ENCODE peak calls at places on chromosomes 13 and 19, in seven cellular contexts. One of them, this sample, is unnamed.

GRCh38 chr19:7521551-7522071 is 813 bp upstream of the MCOLN1 start:
- DNase-seq in SK-N-SH: no peak
- DNase-seq in H1: no peak
- DNase-seq in HepG2: no peak
- DNase-seq in GM12891: no peak
- DNase-seq in K562: no peak
- DNase-seq in GM12878: no peak
- DNase-seq in this sample: no peak

GRCh38 chr13:31605076-31605858 is 134.1 kb upstream of the RXFP2 start:
- DNase-seq in HepG2: no peak
- DNase-seq in H1: no peak
- DNase-seq in K562: no peak
- DNase-seq in GM12878: no peak
- DNase-seq in GM12891: no peak
- DNase-seq in SK-N-SH: no peak
- DNase-seq in this sample: no peak

GRCh38 chr13:103188688-103189326 is 122.6 kb upstream of the SLC10A2 start:
- DNase-seq in GM12891: no peak
- DNase-seq in GM12878: no peak
- DNase-seq in HepG2: no peak
- DNase-seq in K562: no peak
- DNase-seq in SK-N-SH: peak; percentile 23
- DNase-seq in H1: no peak
- DNase-seq in this sample: no peak

GRCh38 chr13:109744512-109745051 is 41.8 kb downstream of the IRS2 start:
- DNase-seq in K562: no peak
- DNase-seq in H1: no peak
- DNase-seq in SK-N-SH: peak; percentile 64
- DNase-seq in HepG2: no peak
- DNase-seq in GM12891: no peak
- DNase-seq in GM12878: no peak
- DNase-seq in this sample: no peak

GRCh38 chr13:97127842-97128241 is 94.3 kb upstream of the MBNL2 start:
- DNase-seq in SK-N-SH: no peak
- DNase-seq in HepG2: peak; percentile 40
- DNase-seq in GM12891: no peak
- DNase-seq in K562: no peak
- DNase-seq in H1: no peak
- DNase-seq in GM12878: no peak
- DNase-seq in this sample: no peak

GRCh38 chr13:98534821-98535220 is 42.1 kb downstream of the STK24 start:
- DNase-seq in H1: no peak
- DNase-seq in K562: no peak
- DNase-seq in GM12878: no peak
- DNase-seq in GM12891: no peak
- DNase-seq in SK-N-SH: no peak
- DNase-seq in HepG2: no peak
- DNase-seq in this sample: no peak

GRCh38 chr13:55999709-56000108 is 1141.0 kb upstream of the PRR20A start:
- DNase-seq in GM12878: no peak
- DNase-seq in GM12891: no peak
- DNase-seq in HepG2: no peak
- DNase-seq in H1: no peak
- DNase-seq in K562: no peak
- DNase-seq in SK-N-SH: no peak
- DNase-seq in this sample: no peak

GRCh38 chr13:99155821-99156220 is 44.8 kb upstream of the UBAC2 start:
- DNase-seq in K562: no peak
- DNase-seq in GM12878: no peak
- DNase-seq in SK-N-SH: no peak
- DNase-seq in H1: no peak
- DNase-seq in GM12891: no peak
- DNase-seq in HepG2: no peak
- DNase-seq in this sample: no peak

GRCh38 chr13:60369242-60369641 is 27.8 kb upstream of the TDRD3 start:
- DNase-seq in H1: no peak
- DNase-seq in HepG2: no peak
- DNase-seq in GM12878: no peak
- DNase-seq in K562: no peak
- DNase-seq in SK-N-SH: peak; percentile 3
- DNase-seq in GM12891: no peak
- DNase-seq in this sample: no peak

GRCh38 chr19:49409441-49410029 is 13.7 kb downstream of the PTH2 start:
- DNase-seq in K562: no peak
- DNase-seq in HepG2: no peak
- DNase-seq in SK-N-SH: no peak
- DNase-seq in GM12891: no peak
- DNase-seq in H1: no peak
- DNase-seq in GM12878: peak; percentile 30
- DNase-seq in this sample: no peak

GRCh38 chr19:5558101-5558621 is 9.6 kb downstream of the TINCR start:
- DNase-seq in SK-N-SH: peak; percentile 9
- DNase-seq in HepG2: no peak
- DNase-seq in GM12891: no peak
- DNase-seq in K562: no peak
- DNase-seq in GM12878: no peak
- DNase-seq in H1: no peak
- DNase-seq in this sample: no peak

GRCh38 chr13:40406405-40407138 is 259.9 kb downstream of the FOXO1 start:
- DNase-seq in HepG2: peak; percentile 43
- DNase-seq in SK-N-SH: no peak
- DNase-seq in H1: no peak
- DNase-seq in GM12878: no peak
- DNase-seq in K562: no peak
- DNase-seq in GM12891: no peak
- DNase-seq in this sample: no peak

GRCh38 chr19:42066075-42066754 is 3.8 kb downstream of the GRIK5 start:
- DNase-seq in SK-N-SH: peak; percentile 97
- DNase-seq in H1: peak; percentile 54
- DNase-seq in GM12878: no peak
- DNase-seq in GM12891: no peak
- DNase-seq in K562: peak; percentile 83
- DNase-seq in HepG2: no peak
- DNase-seq in this sample: no peak
- TF ChIP-seq TAF1 in SK-N-SH: no peak
- TF ChIP-seq TAF1 in H1: no peak
- TF ChIP-seq TAF1 in GM12878: no peak
- TF ChIP-seq TAF1 in GM12891: no peak
- TF ChIP-seq TAF1 in K562: no peak
- TF ChIP-seq TAF1 in HepG2: no peak
- TF ChIP-seq TAF1 in this sample: no peak

GRCh38 chr19:30240904-30241695 is 131.1 kb upstream of the ZNF536 start:
- DNase-seq in GM12878: no peak
- DNase-seq in HepG2: no peak
- DNase-seq in K562: no peak
- DNase-seq in SK-N-SH: no peak
- DNase-seq in H1: no peak
- DNase-seq in GM12891: no peak
- DNase-seq in this sample: no peak
- TF ChIP-seq POLR2AphosphoS5 in GM12878: no peak
- TF ChIP-seq POLR2AphosphoS5 in HepG2: no peak
- TF ChIP-seq POLR2AphosphoS5 in K562: no peak
- TF ChIP-seq POLR2AphosphoS5 in SK-N-SH: no peak
- TF ChIP-seq POLR2AphosphoS5 in H1: no peak
- TF ChIP-seq POLR2AphosphoS5 in GM12891: no peak
- TF ChIP-seq POLR2AphosphoS5 in this sample: no peak

GRCh38 chr19:1163283-1163933 is 10.7 kb downstream of the SBNO2 start:
- DNase-seq in H1: no peak
- DNase-seq in GM12891: no peak
- DNase-seq in HepG2: no peak
- DNase-seq in K562: no peak
- DNase-seq in GM12878: no peak
- DNase-seq in SK-N-SH: no peak
- DNase-seq in this sample: no peak

GRCh38 chr19:1163934-1164683 is 10.0 kb downstream of the SBNO2 start:
- DNase-seq in GM12891: no peak
- DNase-seq in SK-N-SH: no peak
- DNase-seq in H1: no peak
- DNase-seq in HepG2: no peak
- DNase-seq in GM12878: no peak
- DNase-seq in K562: no peak
- DNase-seq in this sample: no peak

GRCh38 chr19:1162404-1163282 is 11.4 kb downstream of the SBNO2 start:
- DNase-seq in GM12891: no peak
- DNase-seq in HepG2: no peak
- DNase-seq in K562: no peak
- DNase-seq in H1: no peak
- DNase-seq in GM12878: no peak
- DNase-seq in SK-N-SH: no peak
- DNase-seq in this sample: no peak

GRCh38 chr19:1166872-1167573 is 7.0 kb downstream of the SBNO2 start:
- DNase-seq in H1: no peak
- DNase-seq in SK-N-SH: no peak
- DNase-seq in K562: no peak
- DNase-seq in HepG2: no peak
- DNase-seq in GM12878: no peak
- DNase-seq in GM12891: no peak
- DNase-seq in this sample: no peak

DNA sequence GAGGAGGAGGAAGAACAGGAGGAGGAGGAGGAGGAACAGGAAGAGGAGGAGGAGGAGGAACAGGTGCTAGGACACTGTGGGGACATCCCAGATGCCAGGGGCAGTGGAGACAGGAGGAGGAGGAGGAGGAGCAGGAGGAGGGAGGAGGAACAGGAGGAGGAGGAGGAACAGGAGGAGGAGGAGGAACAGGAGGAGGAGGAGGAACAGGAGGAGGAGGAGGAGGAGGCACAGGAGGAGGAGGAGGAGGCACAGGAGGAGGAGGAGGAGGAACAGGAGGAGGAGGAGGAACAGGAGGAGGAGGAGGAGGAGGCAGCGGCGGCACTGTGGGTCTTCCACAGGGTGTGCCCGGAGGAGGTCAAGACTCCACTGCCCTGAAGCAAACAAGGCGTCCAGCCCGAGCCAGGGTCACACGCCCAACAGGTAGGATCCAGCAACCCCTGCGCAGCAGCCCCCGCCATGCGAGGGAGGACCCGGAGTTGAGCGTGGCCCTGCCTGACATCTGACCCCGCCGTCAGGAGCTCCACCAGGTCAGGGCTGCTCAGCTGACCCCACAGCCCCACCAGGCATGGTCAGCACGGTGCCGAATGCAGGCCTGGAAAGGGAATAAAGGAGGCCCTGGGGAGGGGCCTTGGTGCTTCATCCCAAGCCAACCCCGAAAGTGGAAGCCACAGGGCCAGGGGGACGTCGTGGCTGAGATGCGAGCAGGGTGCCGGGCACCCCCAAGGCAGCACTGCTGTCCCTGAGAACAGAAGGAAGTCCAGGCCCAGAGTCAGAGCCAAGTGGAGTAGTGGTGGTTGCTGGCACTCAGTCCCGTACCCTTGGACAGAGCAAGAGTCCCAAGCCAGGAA is 9.2 kb downstream of the SBNO2 start:
- DNase-seq in H1: no peak
- DNase-seq in GM12891: no peak
- DNase-seq in K562: peak; percentile 62
- DNase-seq in SK-N-SH: no peak
- DNase-seq in HepG2: no peak
- DNase-seq in GM12878: no peak
- DNase-seq in this sample: no peak
- TF ChIP-seq TAF1 in H1: no peak
- TF ChIP-seq TAF1 in GM12891: no peak
- TF ChIP-seq TAF1 in K562: no peak
- TF ChIP-seq TAF1 in SK-N-SH: no peak
- TF ChIP-seq TAF1 in HepG2: no peak
- TF ChIP-seq TAF1 in GM12878: no peak
- TF ChIP-seq TAF1 in this sample: no peak

GRCh38 chr19:31352782-31353651 is 3.8 kb upstream of the TSHZ3 start:
- DNase-seq in K562: no peak
- DNase-seq in H1: peak; percentile 65
- DNase-seq in GM12891: no peak
- DNase-seq in SK-N-SH: peak; percentile 36
- DNase-seq in GM12878: no peak
- DNase-seq in HepG2: no peak
- DNase-seq in this sample: no peak

GRCh38 chr19:31354316-31354715 is 5.1 kb upstream of the TSHZ3 start:
- DNase-seq in H1: peak; percentile 66
- DNase-seq in HepG2: no peak
- DNase-seq in GM12891: no peak
- DNase-seq in SK-N-SH: peak; percentile 22
- DNase-seq in GM12878: no peak
- DNase-seq in K562: no peak
- DNase-seq in this sample: no peak

GRCh38 chr19:31354919-31355318 is 5.7 kb upstream of the TSHZ3 start:
- DNase-seq in HepG2: no peak
- DNase-seq in GM12891: no peak
- DNase-seq in SK-N-SH: no peak
- DNase-seq in K562: no peak
- DNase-seq in GM12878: no peak
- DNase-seq in H1: peak; percentile 61
- DNase-seq in this sample: no peak

GRCh38 chr19:31352296-31352781 is 3.1 kb upstream of the TSHZ3 start:
- DNase-seq in K562: no peak
- DNase-seq in GM12891: no peak
- DNase-seq in H1: no peak
- DNase-seq in GM12878: no peak
- DNase-seq in HepG2: no peak
- DNase-seq in SK-N-SH: peak; percentile 19
- DNase-seq in this sample: no peak

DNA sequence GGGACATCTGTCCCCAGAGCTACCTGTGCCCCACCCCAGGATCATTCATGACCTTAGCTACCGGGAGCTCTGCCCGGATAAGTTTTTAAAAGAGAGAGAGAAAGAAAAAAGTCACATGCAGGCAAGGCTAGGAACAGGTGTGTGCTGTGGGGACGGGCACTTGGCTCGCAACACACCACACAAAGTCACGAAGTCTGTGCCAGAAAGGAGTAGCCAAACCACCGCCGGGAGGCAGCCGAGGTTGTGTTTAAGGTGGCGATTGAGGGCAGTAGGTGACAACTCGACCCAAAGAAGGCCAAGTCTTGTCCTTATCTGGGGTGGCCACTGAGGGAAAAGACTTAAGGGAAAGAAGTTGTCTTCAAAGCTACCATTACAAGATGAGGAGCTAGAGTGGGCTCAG is 4.6 kb upstream of the TSHZ3 start:
- DNase-seq in GM12878: no peak
- DNase-seq in SK-N-SH: no peak
- DNase-seq in GM12891: no peak
- DNase-seq in H1: peak; percentile 66
- DNase-seq in K562: no peak
- DNase-seq in HepG2: no peak
- DNase-seq in this sample: no peak
- TF ChIP-seq POLR2AphosphoS5 in GM12878: no peak
- TF ChIP-seq POLR2AphosphoS5 in SK-N-SH: no peak
- TF ChIP-seq POLR2AphosphoS5 in GM12891: no peak
- TF ChIP-seq POLR2AphosphoS5 in H1: no peak
- TF ChIP-seq POLR2AphosphoS5 in K562: no peak
- TF ChIP-seq POLR2AphosphoS5 in HepG2: no peak
- TF ChIP-seq POLR2AphosphoS5 in this sample: no peak

GRCh38 chr13:45068036-45069001 is 52.0 kb upstream of the GTF2F2 start:
- DNase-seq in H1: no peak
- DNase-seq in SK-N-SH: no peak
- DNase-seq in K562: no peak
- DNase-seq in GM12891: no peak
- DNase-seq in GM12878: no peak
- DNase-seq in HepG2: no peak
- DNase-seq in this sample: no peak
- TF ChIP-seq TAF1 in H1: no peak
- TF ChIP-seq TAF1 in SK-N-SH: no peak
- TF ChIP-seq TAF1 in K562: no peak
- TF ChIP-seq TAF1 in GM12891: no peak
- TF ChIP-seq TAF1 in GM12878: no peak
- TF ChIP-seq TAF1 in HepG2: no peak
- TF ChIP-seq TAF1 in this sample: no peak

GRCh38 chr19:12796146-12797071 is 5.1 kb downstream of the JUNB start:
- DNase-seq in SK-N-SH: peak; percentile 77
- DNase-seq in GM12891: no peak
- DNase-seq in H1: peak; percentile 81
- DNase-seq in GM12878: no peak
- DNase-seq in K562: peak; percentile 54
- DNase-seq in HepG2: peak; percentile 68
- DNase-seq in this sample: no peak
- TF ChIP-seq POLR2AphosphoS5 in SK-N-SH: peak; percentile 44
- TF ChIP-seq POLR2AphosphoS5 in GM12891: no peak
- TF ChIP-seq POLR2AphosphoS5 in H1: no peak
- TF ChIP-seq POLR2AphosphoS5 in GM12878: no peak
- TF ChIP-seq POLR2AphosphoS5 in K562: peak; percentile 21
- TF ChIP-seq POLR2AphosphoS5 in HepG2: no peak
- TF ChIP-seq POLR2AphosphoS5 in this sample: no peak

This sample was measured in GM12892.